ENCODE peak calls at places on chromosomes 13 and 19, in five cellular contexts. V is left ventricle myocardium inferior, O is uterus, Z is HepG2, R is fibroblast of lung. K is an unnamed sample. For H3K27me3 and H3K4me1, the result is how much of the 10 kb centered on the place peaks cover.

GRCh38 chr19:47603706-47604310 is 5.1 kb upstream of the BICRA start:
- DNase-seq in Z (no peak), R (no peak), O (no peak), V (no peak), K (no peak)

GRCh38 chr19:3270908-3271307 is 46.4 kb downstream of the CELF5 start:
- DNase-seq in V (no peak), O (no peak), R (peak), Z (peak), K (no peak)

GRCh38 chr13:88246239-88246638 is 575.1 kb downstream of the SLITRK5 start:
- DNase-seq in V (no peak), Z (no peak), R (no peak), O (no peak), K (no peak)

GRCh38 chr19:10896851-10897526 is 25.6 kb downstream of the CARM1 start:
- DNase-seq in V (no peak), R (no peak), Z (peak), O (no peak), K (no peak)

GRCh38 chr13:88764103-88764502 is 1092.9 kb downstream of the SLITRK5 start:
- DNase-seq in O (no peak), Z (no peak), V (no peak), R (no peak), K (no peak)

GRCh38 chr13:93066187-93066586 is 160.4 kb upstream of the GPC6 start:
- DNase-seq in Z (no peak), O (no peak), R (peak), V (no peak), K (no peak)

GRCh38 chr13:31012285-31013024 is 80.0 kb downstream of the TEX26 start:
- DNase-seq in Z (peak), V (no peak), O (no peak), R (no peak), K (no peak)

GRCh38 chr19:362154-362553 is 17.6 kb upstream of the MIER2 start:
- DNase-seq in V (no peak), R (no peak), Z (no peak), O (no peak), K (no peak)

DNA sequence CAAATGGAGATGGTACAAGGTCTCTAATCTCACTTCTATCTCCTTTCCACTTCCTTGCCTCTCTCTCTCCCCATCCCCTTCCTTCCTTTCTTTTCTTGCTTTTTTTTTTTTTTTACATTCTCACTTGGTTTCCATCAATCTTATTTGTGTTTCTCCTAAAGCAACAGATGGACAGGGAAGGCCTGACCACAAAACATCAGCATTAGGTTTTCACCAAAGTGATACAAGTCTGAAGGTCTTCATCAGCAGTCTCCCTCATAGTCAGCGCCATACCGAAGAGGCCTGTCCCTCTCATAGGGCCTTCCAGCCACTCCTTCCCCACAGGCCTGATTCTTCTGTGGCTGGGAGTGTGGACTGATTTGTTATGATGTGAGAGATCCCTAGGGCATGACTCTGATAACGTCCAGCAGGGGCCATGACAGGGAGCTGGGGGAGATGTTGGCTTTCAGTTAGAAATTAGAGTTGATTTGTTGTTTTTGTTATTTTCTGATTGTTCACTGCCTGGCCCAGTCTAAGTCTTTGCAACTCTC is 158.7 kb downstream of the SLC7A1 start:
- DNase-seq in Z (no peak), V (no peak), R (peak), O (no peak), K (no peak)
- H3K27ac ChIP-seq in Z (no peak), V (peak), R (no peak), O (peak), K (no peak)

GRCh38 chr13:50123515-50123861 is 108.2 kb downstream of the KCNRG start:
- DNase-seq in Z (no peak), O (no peak), V (no peak), R (no peak), K (no peak)
- H3K27me3 ChIP-seq in Z (under half), O (under half), V (under half), R (under half), K (under half)

GRCh38 chr13:105721056-105721455 is 814.4 kb downstream of the EFNB2 start:
- DNase-seq in O (no peak), Z (no peak), V (no peak), R (peak), K (no peak)

GRCh38 chr13:105719861-105720260 is 815.6 kb downstream of the EFNB2 start:
- DNase-seq in V (no peak), R (no peak), O (no peak), Z (no peak), K (peak)
- H3K4me1 ChIP-seq in V (under half), R (under half), O (under half), Z (under half), K (under half)

GRCh38 chr19:36266375-36266961 is 51.6 kb downstream of the ZNF146 start:
- DNase-seq in O (no peak), R (peak), Z (no peak), V (peak), K (no peak)
- H3K27ac ChIP-seq in O (no peak), R (no peak), Z (no peak), V (no peak), K (no peak)

GRCh38 chr19:55376381-55376933 is at the start of gene TMEM190:
- DNase-seq in Z (no peak), V (no peak), R (no peak), O (no peak), K (no peak)
- H3K27me3 ChIP-seq in Z (under half), V (half or more), R (under half), O (under half), K (under half)

DNA sequence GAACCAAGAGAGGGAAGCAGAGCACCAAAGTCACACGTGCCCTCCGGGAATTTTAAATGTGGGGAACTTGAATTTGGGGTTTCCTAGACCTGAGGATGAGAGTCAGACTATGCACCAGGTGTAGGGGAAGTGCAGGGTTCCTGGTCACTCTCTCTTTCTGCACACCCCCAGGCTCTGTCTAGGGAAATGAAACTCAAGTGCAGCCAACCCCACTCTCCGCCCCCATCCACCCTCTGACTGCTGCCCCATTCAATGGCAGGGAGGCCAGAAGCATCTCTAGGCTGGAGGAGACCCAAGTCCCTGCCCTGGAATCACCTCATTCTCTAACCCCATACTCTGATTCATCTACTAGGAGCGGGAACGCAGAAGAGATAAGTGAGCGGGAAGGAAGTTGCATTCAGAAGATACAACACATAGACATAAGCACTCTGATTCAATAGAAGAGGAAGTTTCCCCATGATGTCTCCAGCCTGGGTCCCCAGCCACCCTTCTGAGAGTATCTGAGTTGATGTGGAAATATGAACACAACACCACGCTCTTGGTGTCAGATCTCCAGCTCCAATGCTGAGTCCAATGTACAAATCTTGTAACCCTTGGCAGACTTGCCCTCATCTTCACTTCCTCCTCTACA is 4.7 kb upstream of the SIGLEC14 start:
- DNase-seq in Z (no peak), V (peak), R (no peak), O (no peak), K (no peak)
- H3K4me1 ChIP-seq in Z (under half), V (under half), R (under half), O (under half), K (under half)

DNA sequence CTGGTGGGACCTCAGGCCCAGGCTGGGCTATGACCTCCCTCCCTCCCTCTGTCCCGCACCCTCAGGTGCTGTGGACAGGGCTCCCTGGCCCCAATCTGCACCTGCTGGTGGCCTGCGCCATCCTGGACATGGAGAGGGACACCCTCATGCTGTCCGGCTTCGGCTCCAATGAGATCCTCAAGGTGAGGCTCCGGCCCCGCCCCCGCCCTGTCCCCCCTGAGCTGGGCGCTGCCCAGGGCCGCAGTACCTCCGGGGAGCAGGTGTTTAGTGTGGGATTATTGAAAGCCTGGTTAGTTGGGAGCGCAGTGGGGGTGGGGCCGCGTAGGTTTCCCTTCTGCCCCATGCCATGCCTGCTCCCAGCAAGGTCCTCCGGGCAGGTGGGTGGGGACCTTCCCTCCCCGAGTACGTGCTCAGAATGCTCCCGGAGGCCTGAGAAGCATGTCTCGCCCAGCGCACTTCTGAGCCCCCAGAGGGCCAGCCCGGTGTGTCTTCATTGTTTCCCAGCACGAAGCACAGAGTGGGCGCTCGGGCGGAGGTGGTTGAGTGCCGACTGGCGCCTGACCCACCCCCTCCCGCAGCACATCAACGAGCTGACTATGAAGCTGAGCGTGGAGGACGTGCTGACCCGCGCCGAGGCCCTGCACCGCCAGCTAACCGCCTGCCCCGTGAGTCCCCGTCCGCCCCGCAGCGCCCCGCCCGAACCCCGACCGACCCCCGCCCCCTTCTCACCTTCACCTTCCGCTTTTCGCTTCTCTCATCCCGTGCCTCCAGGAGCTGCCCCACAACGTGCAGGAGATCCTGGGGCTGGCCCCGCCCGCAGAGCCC is 8.8 kb downstream of the IL4I1 start:
- DNase-seq in V (no peak), O (no peak), R (no peak), Z (no peak), K (peak)
- H3K27ac ChIP-seq in V (no peak), O (no peak), R (no peak), Z (no peak), K (no peak)

GRCh38 chr19:18790566-18791314 is at the start of gene COMP:
- DNase-seq in R (no peak), O (no peak), V (no peak), Z (no peak), K (no peak)

GRCh38 chr19:18789883-18790565 is 1.1 kb downstream of the COMP start:
- DNase-seq in V (no peak), Z (no peak), O (no peak), R (peak), K (no peak)

GRCh38 chr19:18788782-18789421 is 2.2 kb downstream of the COMP start:
- DNase-seq in R (no peak), O (no peak), V (no peak), Z (no peak), K (no peak)

GRCh38 chr19:18791315-18791678 is 192 bp upstream of the COMP start:
- DNase-seq in R (no peak), V (no peak), Z (no peak), O (no peak), K (no peak)

GRCh38 chr19:18789422-18789832 is 1.7 kb downstream of the COMP start:
- DNase-seq in Z (no peak), V (no peak), O (no peak), R (no peak), K (no peak)
- H3K27me3 ChIP-seq in Z (half or more), V (half or more), O (under half), R (half or more), K (under half)

GRCh38 chr19:5953680-5954213 is 24.2 kb downstream of the RANBP3 start:
- DNase-seq in O (no peak), Z (no peak), R (peak), V (no peak), K (no peak)
- H3K4me1 ChIP-seq in O (under half), Z (half or more), R (under half), V (half or more), K (under half)